ENCODE peak calls at places on chromosomes 4 and X, in nine cellular contexts. K, M, Y, B, D, O, F, A and J are unnamed samples.

GRCh38 chr4:169810325-169811323 is 52.9 kb upstream of the HPF1 start:
- DNase-seq in D (no peak), B (peak), A (no peak), Y (peak), O (peak), K (peak), M (no peak), F (peak), J (no peak)

GRCh38 chrX:21940356-21940829 is at the start of gene SMS:
- DNase-seq in B (peak), F (peak), Y (peak), A (peak), M (peak), K (peak), D (peak), O (peak), J (peak)

GRCh38 chr4:105797225-105797624 is 88.6 kb downstream of the GSTCD start:
- DNase-seq in B (no peak), M (no peak), O (peak), D (no peak), K (no peak), Y (no peak), F (no peak), A (no peak), J (no peak)

GRCh38 chrX:134671207-134671750 is 13.0 kb upstream of the PLAC1 start:
- DNase-seq in K (no peak), D (no peak), B (no peak), Y (no peak), A (no peak), O (no peak), F (no peak), M (no peak), J (no peak)

GRCh38 chr4:125314676-125315570 is at the start of gene FAT4:
- DNase-seq in D (peak), B (peak), Y (peak), A (peak), K (peak), F (peak), M (peak), O (peak), J (no peak)

GRCh38 chr4:107658400-107659326 is 61.4 kb downstream of the PAPSS1 start:
- DNase-seq in K (no peak), D (no peak), Y (no peak), B (no peak), F (no peak), A (no peak), O (no peak), M (no peak), J (no peak)

GRCh38 chr4:106450249-106450648 is 81.7 kb upstream of the GIMD1 start:
- DNase-seq in A (no peak), O (no peak), Y (no peak), K (no peak), B (no peak), F (no peak), M (no peak), D (no peak), J (no peak)

GRCh38 chrX:19640693-19641374 is 125.5 kb upstream of the MAP3K15 start:
- DNase-seq in M (no peak), Y (no peak), A (no peak), B (no peak), O (no peak), F (no peak), K (no peak), D (no peak), J (no peak)

GRCh38 chr4:160481696-160482330 is 1378.9 kb downstream of the RAPGEF2 start:
- DNase-seq in B (no peak), F (no peak), O (no peak), Y (no peak), M (no peak), A (no peak), D (no peak), K (no peak), J (no peak)

GRCh38 chr4:147735413-147736301 is 3.8 kb downstream of the ARHGAP10 start:
- DNase-seq in M (no peak), Y (no peak), O (no peak), K (no peak), D (no peak), A (no peak), B (no peak), F (no peak), J (no peak)

GRCh38 chr4:47442980-47443379 is 20.5 kb downstream of the COMMD8 start:
- DNase-seq in F (no peak), D (no peak), B (no peak), O (no peak), Y (no peak), A (no peak), M (no peak), K (no peak), J (no peak)

GRCh38 chr4:15712214-15712613 is 9.3 kb downstream of the BST1 start:
- DNase-seq in Y (no peak), B (no peak), F (no peak), O (no peak), A (no peak), D (no peak), K (no peak), M (no peak), J (no peak)

GRCh38 chr4:172040766-172041165 is 227.6 kb downstream of the GALNTL6 start:
- DNase-seq in A (no peak), B (no peak), K (no peak), M (no peak), F (no peak), Y (no peak), D (no peak), O (no peak), J (no peak)

GRCh38 chr4:21507439-21507838 is 441.1 kb downstream of the KCNIP4 start:
- DNase-seq in A (no peak), D (no peak), O (peak), Y (no peak), B (peak), F (no peak), M (no peak), K (no peak), J (no peak)

GRCh38 chr4:77022581-77023133 is 53.1 kb downstream of the CCNI start:
- DNase-seq in B (no peak), K (no peak), D (no peak), O (no peak), A (no peak), M (no peak), F (no peak), Y (no peak), J (no peak)

GRCh38 chr4:1305781-1306455 is 16.2 kb downstream of the MAEA start:
- DNase-seq in Y (peak), A (no peak), O (no peak), M (peak), B (no peak), F (no peak), D (no peak), K (no peak), J (no peak)

GRCh38 chr4:71752383-71753042 is 31.4 kb downstream of the GC start:
- DNase-seq in F (no peak), D (no peak), A (no peak), M (no peak), K (no peak), B (no peak), Y (peak), O (no peak), J (no peak)

GRCh38 chr4:147289181-147289580 is 191.7 kb upstream of the EDNRA start:
- DNase-seq in O (no peak), M (no peak), K (no peak), A (no peak), B (no peak), D (no peak), F (no peak), Y (no peak), J (no peak)

GRCh38 chrX:107849747-107850478 is 24.2 kb downstream of the MID2 start:
- DNase-seq in O (peak), K (no peak), F (no peak), A (no peak), M (no peak), Y (no peak), D (no peak), B (no peak), J (no peak)

GRCh38 chrX:21798677-21799219 is 40.7 kb upstream of the MBTPS2 start:
- DNase-seq in F (no peak), M (no peak), B (peak), K (no peak), O (peak), A (no peak), D (peak), Y (no peak), J (no peak)

GRCh38 chr4:10117424-10118354 is 1.1 kb upstream of the WDR1 start:
- DNase-seq in M (no peak), K (no peak), A (no peak), Y (peak), O (peak), F (no peak), D (no peak), B (no peak), J (no peak)

GRCh38 chr4:177302371-177303100 is 7.1 kb upstream of the NEIL3 start:
- DNase-seq in D (no peak), A (no peak), F (no peak), B (no peak), M (no peak), Y (no peak), O (peak), K (no peak), J (no peak)

GRCh38 chr4:130233377-130234047 is 1137.6 kb downstream of the C4orf33 start:
- DNase-seq in Y (no peak), B (no peak), A (no peak), K (no peak), M (no peak), F (no peak), O (peak), D (no peak), J (no peak)

GRCh38 chrX:96682516-96682915 is 2.1 kb upstream of the DIAPH2 start:
- DNase-seq in O (no peak), B (no peak), A (no peak), Y (no peak), F (no peak), D (no peak), M (no peak), K (no peak), J (no peak)

GRCh38 chrX:134971926-134972325 is 18.9 kb upstream of the SMIM10 start:
- DNase-seq in D (no peak), Y (no peak), F (no peak), K (no peak), B (peak), A (no peak), O (no peak), M (no peak), J (no peak)

GRCh38 chr4:109472343-109472761 is 38.7 kb downstream of the SEC24B start:
- DNase-seq in O (peak), B (peak), F (no peak), M (no peak), K (no peak), D (no peak), A (no peak), Y (no peak), J (no peak)

GRCh38 chr4:25767877-25768475 is 94.8 kb downstream of the SEL1L3 start:
- DNase-seq in K (peak), F (peak), B (peak), Y (peak), D (peak), O (peak), M (no peak), A (peak), J (no peak)

GRCh38 chr4:766559-767283 is 59.2 kb downstream of the CPLX1 start:
- DNase-seq in K (no peak), M (peak), F (no peak), B (no peak), D (no peak), O (no peak), A (peak), Y (no peak), J (no peak)

GRCh38 chr4:24752140-24752539 is 43.2 kb upstream of the SOD3 start:
- DNase-seq in B (no peak), K (no peak), D (no peak), Y (no peak), O (no peak), F (no peak), A (no peak), M (no peak), J (no peak)

GRCh38 chrX:123648028-123648810 is 84.6 kb downstream of the THOC2 start:
- DNase-seq in O (peak), B (no peak), M (no peak), A (no peak), F (peak), D (no peak), K (no peak), Y (peak), J (no peak)

GRCh38 chr4:10456270-10457254 is 664 bp downstream of the ZNF518B start:
- DNase-seq in K (peak), Y (peak), M (peak), D (peak), O (peak), F (peak), B (peak), A (peak), J (no peak)

GRCh38 chr4:169225058-169225751 is 45.6 kb downstream of the SH3RF1 start:
- DNase-seq in Y (no peak), A (no peak), D (no peak), O (peak), K (no peak), M (no peak), F (no peak), B (peak), J (no peak)

GRCh38 chr4:36712013-36712412 is 430.6 kb downstream of the DTHD1 start:
- DNase-seq in M (no peak), F (no peak), D (no peak), K (no peak), B (peak), Y (no peak), O (peak), A (no peak), J (no peak)

GRCh38 chrX:45807572-45808425 is 607.1 kb upstream of the DIPK2B start:
- DNase-seq in O (peak), K (no peak), Y (no peak), F (no peak), M (no peak), B (no peak), A (no peak), D (no peak), J (no peak)

GRCh38 chr4:1752284-1753041 is 31.1 kb downstream of the TACC3 start:
- DNase-seq in Y (no peak), O (no peak), B (no peak), F (no peak), D (no peak), K (no peak), M (no peak), A (no peak), J (no peak)

GRCh38 chr4:106914223-106914622 is 121.9 kb downstream of the DKK2 start:
- DNase-seq in A (no peak), Y (no peak), D (no peak), K (no peak), O (peak), B (no peak), F (no peak), M (no peak), J (no peak)

DNA sequence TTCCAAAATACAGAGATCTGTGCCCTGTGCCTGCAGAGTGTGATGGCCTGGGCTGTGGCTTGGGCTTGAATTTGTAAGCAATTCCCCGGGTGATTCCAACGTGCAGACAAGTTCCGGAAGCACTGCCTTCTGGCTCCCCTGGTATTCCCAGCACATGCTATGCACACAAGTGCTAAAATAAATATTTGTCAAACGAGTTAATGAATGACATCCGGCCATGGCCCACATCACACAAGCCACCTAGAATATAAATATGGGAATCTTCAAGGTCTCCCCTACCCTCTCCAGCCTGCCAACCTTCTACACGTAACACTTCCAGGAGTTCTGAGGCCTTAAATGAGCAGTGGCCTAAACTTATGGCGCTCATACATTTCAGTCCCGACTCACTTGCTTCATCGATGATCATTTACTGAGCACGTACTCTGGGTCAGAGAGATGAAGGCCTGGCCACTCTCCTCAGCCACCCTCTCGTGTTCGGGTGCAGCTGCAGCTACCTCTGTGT is 21.3 kb downstream of the DCTD start:
- DNase-seq in Y (peak), D (peak), M (no peak), B (no peak), K (no peak), A (no peak), F (no peak), O (no peak), J (no peak)
- TF ChIP-seq CTCF in Y (no peak), D (no peak), M (no peak), B (no peak), K (no peak), A (no peak), F (no peak), O (no peak), J (no peak)

GRCh38 chr4:114417214-114417613 is 181.4 kb upstream of the UGT8 start:
- DNase-seq in Y (no peak), M (no peak), K (no peak), D (no peak), B (peak), O (no peak), A (no peak), F (no peak), J (no peak)
- TF ChIP-seq CTCF in Y (no peak), M (no peak), K (no peak), D (no peak), B (no peak), O (no peak), A (no peak), F (peak), J (no peak)

GRCh38 chr4:89928867-89929266 is 34.2 kb downstream of the MMRN1 start:
- DNase-seq in M (no peak), O (no peak), F (no peak), K (no peak), Y (no peak), D (no peak), B (no peak), A (no peak), J (no peak)

GRCh38 chr4:89922881-89923280 is 28.2 kb downstream of the MMRN1 start:
- DNase-seq in M (no peak), D (no peak), F (no peak), K (no peak), O (no peak), Y (no peak), A (no peak), B (no peak), J (no peak)
- TF ChIP-seq CTCF in M (no peak), D (no peak), F (no peak), K (no peak), O (no peak), Y (no peak), A (no peak), B (no peak), J (no peak)

GRCh38 chrX:40949071-40949470 is 136.2 kb upstream of the USP9X start:
- DNase-seq in D (no peak), M (no peak), A (no peak), K (no peak), Y (no peak), F (no peak), O (no peak), B (no peak), J (no peak)

GRCh38 chrX:40952855-40953254 is 132.4 kb upstream of the USP9X start:
- DNase-seq in F (no peak), A (no peak), D (no peak), K (no peak), O (peak), B (no peak), Y (no peak), M (no peak), J (no peak)

GRCh38 chrX:40950546-40950945 is 134.7 kb upstream of the USP9X start:
- DNase-seq in M (no peak), B (no peak), O (no peak), K (no peak), Y (no peak), D (no peak), F (no peak), A (no peak), J (no peak)

DNA sequence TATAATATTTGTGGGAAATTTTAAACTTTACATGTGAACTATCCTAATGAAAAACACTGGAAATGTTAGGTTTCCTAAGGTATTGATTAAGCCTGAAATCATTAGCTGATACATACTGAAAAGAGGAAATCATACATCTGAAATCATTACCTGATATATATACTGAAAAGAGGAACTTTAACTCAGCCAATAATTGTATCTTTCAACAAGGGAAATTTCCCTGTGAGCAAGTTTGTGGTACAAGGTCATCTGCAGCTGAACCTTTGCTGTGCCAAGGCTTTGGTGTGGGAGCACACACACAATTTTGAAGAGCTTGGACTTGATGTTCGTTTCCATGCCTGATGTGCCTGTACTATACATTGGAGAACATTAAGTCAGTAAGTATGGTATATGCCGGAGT is 131.9 kb upstream of the USP9X start:
- DNase-seq in A (no peak), B (no peak), K (no peak), O (no peak), D (no peak), F (no peak), Y (no peak), M (no peak), J (no peak)
- TF ChIP-seq CTCF in A (no peak), B (no peak), K (no peak), O (no peak), D (no peak), F (no peak), Y (no peak), M (no peak), J (no peak)

DNA sequence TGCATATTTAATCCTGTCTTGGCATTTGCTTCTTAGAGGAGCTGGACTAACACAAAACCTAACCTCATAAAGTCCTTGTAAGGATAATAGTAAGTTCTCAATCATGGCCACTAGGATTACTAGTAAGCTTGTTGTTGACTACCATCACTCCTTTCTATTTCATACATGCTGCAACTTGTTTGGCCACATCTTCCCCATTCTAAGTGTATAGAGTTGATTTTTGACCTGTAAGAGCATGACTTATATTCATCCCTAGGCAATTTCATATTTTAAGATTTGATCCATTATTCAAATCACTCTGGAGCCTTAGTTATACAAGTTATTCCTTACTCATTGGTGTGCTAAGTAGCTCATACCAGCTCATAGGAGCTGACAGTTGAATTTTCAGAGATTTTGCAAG is 109.4 kb downstream of the EFHC2 start:
- DNase-seq in K (no peak), A (no peak), Y (no peak), B (peak), O (no peak), D (no peak), F (no peak), M (no peak), J (no peak)
- TF ChIP-seq CTCF in K (no peak), A (no peak), Y (no peak), B (no peak), O (no peak), D (no peak), F (no peak), M (no peak), J (no peak)

DNA sequence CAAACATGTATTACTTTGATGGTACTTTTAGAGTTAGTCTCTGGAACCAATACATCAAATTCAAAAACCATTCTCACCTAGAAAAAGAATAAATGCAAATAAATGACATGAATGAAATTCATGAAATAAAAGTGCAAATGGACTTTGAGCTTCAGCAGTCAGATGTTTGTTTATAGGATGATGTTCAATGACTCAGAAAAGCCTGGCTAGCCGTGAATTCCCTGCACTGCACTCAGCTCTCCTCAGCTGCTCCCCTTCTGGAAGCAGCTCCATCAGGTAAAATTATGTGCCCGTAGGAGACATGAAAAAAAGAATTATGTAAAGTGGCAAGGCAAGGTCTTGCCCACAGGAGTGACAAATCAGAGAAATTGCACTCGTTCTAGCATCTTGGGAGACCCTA is 390.6 kb downstream of the GPM6A start:
- DNase-seq in B (peak), D (no peak), F (no peak), M (no peak), A (no peak), Y (no peak), K (no peak), O (peak), J (no peak)
- TF ChIP-seq CTCF in B (no peak), D (no peak), F (no peak), M (no peak), A (no peak), Y (no peak), K (no peak), O (no peak), J (no peak)

GRCh38 chr4:118883861-118884260 is 4.8 kb upstream of the SYNPO2 start:
- DNase-seq in O (no peak), Y (no peak), M (no peak), A (no peak), F (no peak), K (no peak), B (no peak), D (no peak), J (no peak)
- TF ChIP-seq CTCF in O (no peak), Y (no peak), M (no peak), A (no peak), F (no peak), K (peak), B (no peak), D (no peak), J (no peak)

GRCh38 chrX:17888421-17888820 is 27.3 kb upstream of the RAI2 start:
- DNase-seq in A (no peak), Y (no peak), M (no peak), B (no peak), F (no peak), O (no peak), D (no peak), K (no peak), J (no peak)
- TF ChIP-seq CTCF in A (no peak), Y (no peak), M (peak), B (no peak), F (peak), O (no peak), D (no peak), K (no peak), J (no peak)